ENCODE peak calls at places on chromosome 1, in six cellular contexts. One of them, this sample, is unnamed.

GRCh38 chr1:94769551-94769950 is 50.6 kb upstream of the SLC44A3 start:
- DNase-seq in K562: no peak
- DNase-seq in H1: no peak
- DNase-seq in HepG2: no peak
- DNase-seq in GM12878: no peak
- DNase-seq in GM12891: no peak
- DNase-seq in this sample: no peak

GRCh38 chr1:194056169-194056568 is 869.8 kb upstream of the B3GALT2 start:
- DNase-seq in GM12878: no peak
- DNase-seq in H1: no peak
- DNase-seq in HepG2: no peak
- DNase-seq in GM12891: no peak
- DNase-seq in K562: no peak
- DNase-seq in this sample: no peak

GRCh38 chr1:168287237-168287664 is 6.6 kb downstream of the TBX19 start:
- DNase-seq in H1: no peak
- DNase-seq in GM12891: no peak
- DNase-seq in GM12878: no peak
- DNase-seq in HepG2: no peak
- DNase-seq in K562: peak
- DNase-seq in this sample: no peak

GRCh38 chr1:180954766-180955165 is 42.1 kb downstream of the KIAA1614 start:
- DNase-seq in K562: no peak
- DNase-seq in GM12891: no peak
- DNase-seq in HepG2: no peak
- DNase-seq in H1: no peak
- DNase-seq in GM12878: no peak
- DNase-seq in this sample: no peak

GRCh38 chr1:175885247-175885646 is 141.9 kb upstream of the TNR start:
- DNase-seq in HepG2: no peak
- DNase-seq in GM12878: no peak
- DNase-seq in H1: no peak
- DNase-seq in K562: no peak
- DNase-seq in GM12891: no peak
- DNase-seq in this sample: no peak

GRCh38 chr1:157771666-157772425 is 5.1 kb downstream of the FCRL2 start:
- DNase-seq in HepG2: no peak
- DNase-seq in GM12891: no peak
- DNase-seq in GM12878: no peak
- DNase-seq in K562: no peak
- DNase-seq in H1: no peak
- DNase-seq in this sample: no peak

GRCh38 chr1:162772571-162773154 is 17.8 kb upstream of the HSD17B7 start:
- DNase-seq in H1: no peak
- DNase-seq in HepG2: no peak
- DNase-seq in K562: no peak
- DNase-seq in GM12891: no peak
- DNase-seq in GM12878: no peak
- DNase-seq in this sample: no peak

GRCh38 chr1:17611991-17612390 is 72.5 kb downstream of the ARHGEF10L start:
- DNase-seq in K562: no peak
- DNase-seq in H1: no peak
- DNase-seq in GM12891: no peak
- DNase-seq in GM12878: no peak
- DNase-seq in HepG2: no peak
- DNase-seq in this sample: no peak

GRCh38 chr1:46394108-46394871 is at the start of gene FAAH:
- DNase-seq in GM12891: no peak
- DNase-seq in GM12878: no peak
- DNase-seq in HepG2: peak
- DNase-seq in H1: no peak
- DNase-seq in K562: no peak
- DNase-seq in this sample: no peak

GRCh38 chr1:167854184-167854583 is 59.8 kb downstream of the ADCY10 start:
- DNase-seq in GM12891: no peak
- DNase-seq in H1: no peak
- DNase-seq in GM12878: no peak
- DNase-seq in K562: no peak
- DNase-seq in HepG2: no peak
- DNase-seq in this sample: no peak

DNA sequence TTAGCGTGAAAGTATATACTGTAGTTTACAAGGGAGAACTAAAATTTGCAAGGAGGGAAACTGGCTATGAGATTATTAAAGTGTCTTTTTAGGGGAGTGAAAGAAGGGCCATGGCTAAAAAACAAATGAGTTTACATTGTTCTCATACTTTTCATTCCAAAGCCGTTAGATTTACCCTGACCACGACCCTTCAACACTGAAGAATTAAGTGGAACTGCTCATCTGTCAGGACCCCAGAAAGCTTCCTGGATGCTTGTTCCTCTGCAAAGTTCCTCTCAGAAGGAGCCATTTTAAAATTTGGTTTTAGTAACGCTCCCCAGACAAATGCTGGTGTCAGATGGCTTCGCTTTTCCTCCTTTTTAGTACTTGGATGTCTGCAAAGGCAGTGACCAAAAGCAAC is 82.7 kb upstream of the ZBTB18 start:
- DNase-seq in K562: no peak
- DNase-seq in HepG2: no peak
- DNase-seq in GM12878: no peak
- DNase-seq in H1: no peak
- DNase-seq in GM12891: no peak
- DNase-seq in this sample: no peak
- TF ChIP-seq TAF1 in K562: no peak
- TF ChIP-seq TAF1 in HepG2: no peak
- TF ChIP-seq TAF1 in GM12878: no peak
- TF ChIP-seq TAF1 in H1: no peak
- TF ChIP-seq TAF1 in GM12891: no peak
- TF ChIP-seq TAF1 in this sample: no peak

DNA sequence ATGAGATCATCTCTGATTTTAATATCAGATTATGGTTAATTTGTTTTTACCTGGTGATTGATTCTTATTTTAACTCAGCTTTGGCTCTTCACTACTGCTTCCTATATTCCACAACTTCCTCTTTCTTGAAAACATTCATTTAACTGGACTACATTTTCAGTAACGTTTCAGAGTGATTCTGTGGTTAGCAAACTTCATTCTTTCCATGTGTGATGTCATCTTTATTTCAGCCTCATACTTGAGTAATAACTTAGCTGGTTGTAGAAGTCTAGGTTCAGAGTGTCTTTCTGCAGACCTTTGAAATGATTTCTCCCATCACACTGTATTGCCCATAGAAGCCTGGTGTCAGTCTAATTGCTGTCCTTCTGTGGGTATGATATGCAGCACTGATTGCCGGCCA is 36.0 kb upstream of the SLC35F3 start:
- DNase-seq in GM12891: no peak
- DNase-seq in K562: no peak
- DNase-seq in H1: no peak
- DNase-seq in GM12878: no peak
- DNase-seq in HepG2: no peak
- DNase-seq in this sample: no peak
- TF ChIP-seq POLR2AphosphoS5 in GM12891: no peak
- TF ChIP-seq POLR2AphosphoS5 in K562: no peak
- TF ChIP-seq POLR2AphosphoS5 in H1: no peak
- TF ChIP-seq POLR2AphosphoS5 in GM12878: no peak
- TF ChIP-seq POLR2AphosphoS5 in HepG2: no peak
- TF ChIP-seq POLR2AphosphoS5 in this sample: no peak

GRCh38 chr1:10980094-10980577 is 32.3 kb upstream of the TARDBP start:
- DNase-seq in K562: no peak
- DNase-seq in H1: peak
- DNase-seq in GM12878: no peak
- DNase-seq in HepG2: peak
- DNase-seq in GM12891: no peak
- DNase-seq in this sample: no peak
- TF ChIP-seq POLR2A in K562: no peak
- TF ChIP-seq POLR2A in H1: no peak
- TF ChIP-seq POLR2A in GM12878: no peak
- TF ChIP-seq POLR2A in HepG2: no peak
- TF ChIP-seq POLR2A in GM12891: no peak
- TF ChIP-seq POLR2A in this sample: no peak

GRCh38 chr1:111690306-111690617 is 48.9 kb downstream of the INKA2 start:
- DNase-seq in GM12878: no peak
- DNase-seq in GM12891: no peak
- DNase-seq in K562: no peak
- DNase-seq in HepG2: no peak
- DNase-seq in H1: no peak
- DNase-seq in this sample: no peak
- TF ChIP-seq TAF1 in GM12878: no peak
- TF ChIP-seq TAF1 in GM12891: no peak
- TF ChIP-seq TAF1 in K562: no peak
- TF ChIP-seq TAF1 in HepG2: no peak
- TF ChIP-seq TAF1 in H1: no peak
- TF ChIP-seq TAF1 in this sample: no peak